ENCODE peak calls at places on chromosomes 7 and 10, in ten cellular contexts. One of them, this sample, is unnamed.

GRCh38 chr7:17132726-17133125 is 165.7 kb upstream of the AHR start:
- DNase-seq in astrocyte of the hippocampus: no peak
- DNase-seq in endothelial cell: no peak
- DNase-seq in nucleus accumbens: no peak
- DNase-seq in activated effector memory CD4-positive, alpha-beta T cell treated with Interleukin-2 at 50 U/mL for 16 hours: no peak
- DNase-seq in cardiac muscle cell: no peak
- DNase-seq in central memory CD4-positive, alpha-beta T cell: no peak
- DNase-seq in NCI-H1417 treated with DMSO at 0.1 percent for 48 hours: no peak
- DNase-seq in GM13977: no peak
- DNase-seq in posterior cingulate gyrus: no peak
- DNase-seq in this sample: no peak

GRCh38 chr10:117214401-117214800 is 17.1 kb downstream of the KCNK18 start:
- DNase-seq in astrocyte of the hippocampus: no peak
- DNase-seq in endothelial cell: no peak
- DNase-seq in nucleus accumbens: no peak
- DNase-seq in activated effector memory CD4-positive, alpha-beta T cell treated with Interleukin-2 at 50 U/mL for 16 hours: no peak
- DNase-seq in cardiac muscle cell: no peak
- DNase-seq in central memory CD4-positive, alpha-beta T cell: no peak
- DNase-seq in NCI-H1417 treated with DMSO at 0.1 percent for 48 hours: no peak
- DNase-seq in GM13977: no peak
- DNase-seq in posterior cingulate gyrus: no peak
- DNase-seq in this sample: no peak

GRCh38 chr7:1055084-1055450 is 10.7 kb downstream of the GPR146 start:
- DNase-seq in astrocyte of the hippocampus: peak
- DNase-seq in endothelial cell: no peak
- DNase-seq in nucleus accumbens: peak
- DNase-seq in activated effector memory CD4-positive, alpha-beta T cell treated with Interleukin-2 at 50 U/mL for 16 hours: peak
- DNase-seq in cardiac muscle cell: peak
- DNase-seq in central memory CD4-positive, alpha-beta T cell: peak
- DNase-seq in NCI-H1417 treated with DMSO at 0.1 percent for 48 hours: no peak
- DNase-seq in GM13977: no peak
- DNase-seq in posterior cingulate gyrus: peak
- DNase-seq in this sample: no peak

GRCh38 chr10:73398024-73398423 is 15.8 kb downstream of the ANXA7 start:
- DNase-seq in astrocyte of the hippocampus: no peak
- DNase-seq in endothelial cell: no peak
- DNase-seq in nucleus accumbens: no peak
- DNase-seq in activated effector memory CD4-positive, alpha-beta T cell treated with Interleukin-2 at 50 U/mL for 16 hours: no peak
- DNase-seq in cardiac muscle cell: no peak
- DNase-seq in central memory CD4-positive, alpha-beta T cell: no peak
- DNase-seq in NCI-H1417 treated with DMSO at 0.1 percent for 48 hours: no peak
- DNase-seq in GM13977: no peak
- DNase-seq in posterior cingulate gyrus: no peak
- DNase-seq in this sample: no peak

GRCh38 chr7:38822556-38822955 is 86.4 kb downstream of the VPS41 start:
- DNase-seq in astrocyte of the hippocampus: peak
- DNase-seq in endothelial cell: no peak
- DNase-seq in nucleus accumbens: no peak
- DNase-seq in activated effector memory CD4-positive, alpha-beta T cell treated with Interleukin-2 at 50 U/mL for 16 hours: no peak
- DNase-seq in cardiac muscle cell: no peak
- DNase-seq in central memory CD4-positive, alpha-beta T cell: no peak
- DNase-seq in NCI-H1417 treated with DMSO at 0.1 percent for 48 hours: no peak
- DNase-seq in GM13977: no peak
- DNase-seq in posterior cingulate gyrus: no peak
- DNase-seq in this sample: no peak

GRCh38 chr10:128130051-128130450 is 3.8 kb upstream of the MKI67 start:
- DNase-seq in astrocyte of the hippocampus: peak
- DNase-seq in endothelial cell: no peak
- DNase-seq in nucleus accumbens: no peak
- DNase-seq in activated effector memory CD4-positive, alpha-beta T cell treated with Interleukin-2 at 50 U/mL for 16 hours: no peak
- DNase-seq in cardiac muscle cell: peak
- DNase-seq in central memory CD4-positive, alpha-beta T cell: no peak
- DNase-seq in NCI-H1417 treated with DMSO at 0.1 percent for 48 hours: no peak
- DNase-seq in GM13977: no peak
- DNase-seq in posterior cingulate gyrus: no peak
- DNase-seq in this sample: peak

GRCh38 chr7:135761751-135762488 is 13.3 kb upstream of the FAM180A start:
- DNase-seq in astrocyte of the hippocampus: peak
- DNase-seq in endothelial cell: peak
- DNase-seq in nucleus accumbens: no peak
- DNase-seq in activated effector memory CD4-positive, alpha-beta T cell treated with Interleukin-2 at 50 U/mL for 16 hours: no peak
- DNase-seq in cardiac muscle cell: peak
- DNase-seq in central memory CD4-positive, alpha-beta T cell: no peak
- DNase-seq in NCI-H1417 treated with DMSO at 0.1 percent for 48 hours: no peak
- DNase-seq in GM13977: no peak
- DNase-seq in posterior cingulate gyrus: no peak
- DNase-seq in this sample: peak

GRCh38 chr7:108570146-108570755 is 577 bp downstream of the DNAJB9 start:
- DNase-seq in astrocyte of the hippocampus: peak
- DNase-seq in endothelial cell: peak
- DNase-seq in nucleus accumbens: peak
- DNase-seq in activated effector memory CD4-positive, alpha-beta T cell treated with Interleukin-2 at 50 U/mL for 16 hours: peak
- DNase-seq in cardiac muscle cell: peak
- DNase-seq in central memory CD4-positive, alpha-beta T cell: peak
- DNase-seq in NCI-H1417 treated with DMSO at 0.1 percent for 48 hours: no peak
- DNase-seq in GM13977: peak
- DNase-seq in posterior cingulate gyrus: peak
- DNase-seq in this sample: peak

GRCh38 chr7:47901542-47901941 is 46.7 kb downstream of the PKD1L1 start:
- DNase-seq in astrocyte of the hippocampus: peak
- DNase-seq in endothelial cell: no peak
- DNase-seq in nucleus accumbens: no peak
- DNase-seq in activated effector memory CD4-positive, alpha-beta T cell treated with Interleukin-2 at 50 U/mL for 16 hours: no peak
- DNase-seq in cardiac muscle cell: no peak
- DNase-seq in central memory CD4-positive, alpha-beta T cell: no peak
- DNase-seq in NCI-H1417 treated with DMSO at 0.1 percent for 48 hours: no peak
- DNase-seq in GM13977: no peak
- DNase-seq in posterior cingulate gyrus: no peak
- DNase-seq in this sample: peak

GRCh38 chr10:22846294-22846693 is 81.6 kb upstream of the ARMC3 start:
- DNase-seq in astrocyte of the hippocampus: no peak
- DNase-seq in endothelial cell: no peak
- DNase-seq in nucleus accumbens: no peak
- DNase-seq in activated effector memory CD4-positive, alpha-beta T cell treated with Interleukin-2 at 50 U/mL for 16 hours: no peak
- DNase-seq in cardiac muscle cell: no peak
- DNase-seq in central memory CD4-positive, alpha-beta T cell: no peak
- DNase-seq in NCI-H1417 treated with DMSO at 0.1 percent for 48 hours: no peak
- DNase-seq in GM13977: no peak
- DNase-seq in posterior cingulate gyrus: no peak
- DNase-seq in this sample: no peak

GRCh38 chr10:3264178-3264867 is 91.7 kb upstream of the PITRM1 start:
- DNase-seq in astrocyte of the hippocampus: no peak
- DNase-seq in endothelial cell: peak
- DNase-seq in nucleus accumbens: no peak
- DNase-seq in activated effector memory CD4-positive, alpha-beta T cell treated with Interleukin-2 at 50 U/mL for 16 hours: no peak
- DNase-seq in cardiac muscle cell: no peak
- DNase-seq in central memory CD4-positive, alpha-beta T cell: no peak
- DNase-seq in NCI-H1417 treated with DMSO at 0.1 percent for 48 hours: no peak
- DNase-seq in GM13977: no peak
- DNase-seq in posterior cingulate gyrus: no peak
- DNase-seq in this sample: no peak

GRCh38 chr7:81285142-81285871 is 366.5 kb upstream of the SEMA3C start:
- DNase-seq in astrocyte of the hippocampus: peak
- DNase-seq in endothelial cell: no peak
- DNase-seq in nucleus accumbens: no peak
- DNase-seq in activated effector memory CD4-positive, alpha-beta T cell treated with Interleukin-2 at 50 U/mL for 16 hours: no peak
- DNase-seq in cardiac muscle cell: peak
- DNase-seq in central memory CD4-positive, alpha-beta T cell: no peak
- DNase-seq in NCI-H1417 treated with DMSO at 0.1 percent for 48 hours: no peak
- DNase-seq in GM13977: no peak
- DNase-seq in posterior cingulate gyrus: no peak
- DNase-seq in this sample: no peak

GRCh38 chr7:2173184-2173827 is 59.4 kb downstream of the MAD1L1 start:
- DNase-seq in astrocyte of the hippocampus: no peak
- DNase-seq in endothelial cell: no peak
- DNase-seq in nucleus accumbens: no peak
- DNase-seq in activated effector memory CD4-positive, alpha-beta T cell treated with Interleukin-2 at 50 U/mL for 16 hours: no peak
- DNase-seq in cardiac muscle cell: no peak
- DNase-seq in central memory CD4-positive, alpha-beta T cell: no peak
- DNase-seq in NCI-H1417 treated with DMSO at 0.1 percent for 48 hours: no peak
- DNase-seq in GM13977: peak
- DNase-seq in posterior cingulate gyrus: no peak
- DNase-seq in this sample: no peak

GRCh38 chr10:102557569-102557968 is 53.8 kb downstream of the SUFU start:
- DNase-seq in astrocyte of the hippocampus: no peak
- DNase-seq in endothelial cell: no peak
- DNase-seq in nucleus accumbens: no peak
- DNase-seq in activated effector memory CD4-positive, alpha-beta T cell treated with Interleukin-2 at 50 U/mL for 16 hours: no peak
- DNase-seq in cardiac muscle cell: no peak
- DNase-seq in central memory CD4-positive, alpha-beta T cell: no peak
- DNase-seq in NCI-H1417 treated with DMSO at 0.1 percent for 48 hours: no peak
- DNase-seq in GM13977: no peak
- DNase-seq in posterior cingulate gyrus: no peak
- DNase-seq in this sample: no peak

GRCh38 chr7:143975617-143976016 is 21.0 kb downstream of the OR2F1 start:
- DNase-seq in astrocyte of the hippocampus: no peak
- DNase-seq in endothelial cell: no peak
- DNase-seq in nucleus accumbens: no peak
- DNase-seq in activated effector memory CD4-positive, alpha-beta T cell treated with Interleukin-2 at 50 U/mL for 16 hours: no peak
- DNase-seq in cardiac muscle cell: peak
- DNase-seq in central memory CD4-positive, alpha-beta T cell: no peak
- DNase-seq in NCI-H1417 treated with DMSO at 0.1 percent for 48 hours: no peak
- DNase-seq in GM13977: no peak
- DNase-seq in posterior cingulate gyrus: no peak
- DNase-seq in this sample: no peak

GRCh38 chr7:77330169-77330882 is 85.8 kb downstream of the GSAP start:
- DNase-seq in astrocyte of the hippocampus: no peak
- DNase-seq in endothelial cell: no peak
- DNase-seq in nucleus accumbens: no peak
- DNase-seq in activated effector memory CD4-positive, alpha-beta T cell treated with Interleukin-2 at 50 U/mL for 16 hours: no peak
- DNase-seq in cardiac muscle cell: peak
- DNase-seq in central memory CD4-positive, alpha-beta T cell: no peak
- DNase-seq in NCI-H1417 treated with DMSO at 0.1 percent for 48 hours: no peak
- DNase-seq in GM13977: peak
- DNase-seq in posterior cingulate gyrus: no peak
- DNase-seq in this sample: no peak

GRCh38 chr10:32954080-32954479 is 4.0 kb downstream of the ITGB1 start:
- DNase-seq in astrocyte of the hippocampus: peak
- DNase-seq in endothelial cell: no peak
- DNase-seq in nucleus accumbens: no peak
- DNase-seq in activated effector memory CD4-positive, alpha-beta T cell treated with Interleukin-2 at 50 U/mL for 16 hours: no peak
- DNase-seq in cardiac muscle cell: no peak
- DNase-seq in central memory CD4-positive, alpha-beta T cell: no peak
- DNase-seq in NCI-H1417 treated with DMSO at 0.1 percent for 48 hours: no peak
- DNase-seq in GM13977: no peak
- DNase-seq in posterior cingulate gyrus: no peak
- DNase-seq in this sample: no peak

GRCh38 chr7:149753370-149754233 is 19.8 kb downstream of the ZNF467 start:
- DNase-seq in astrocyte of the hippocampus: peak
- DNase-seq in endothelial cell: peak
- DNase-seq in nucleus accumbens: no peak
- DNase-seq in activated effector memory CD4-positive, alpha-beta T cell treated with Interleukin-2 at 50 U/mL for 16 hours: no peak
- DNase-seq in cardiac muscle cell: peak
- DNase-seq in central memory CD4-positive, alpha-beta T cell: no peak
- DNase-seq in NCI-H1417 treated with DMSO at 0.1 percent for 48 hours: no peak
- DNase-seq in GM13977: no peak
- DNase-seq in posterior cingulate gyrus: peak
- DNase-seq in this sample: peak

GRCh38 chr10:79142064-79142491 is 73.3 kb downstream of the ZMIZ1 start:
- DNase-seq in astrocyte of the hippocampus: peak
- DNase-seq in endothelial cell: no peak
- DNase-seq in nucleus accumbens: no peak
- DNase-seq in activated effector memory CD4-positive, alpha-beta T cell treated with Interleukin-2 at 50 U/mL for 16 hours: no peak
- DNase-seq in cardiac muscle cell: peak
- DNase-seq in central memory CD4-positive, alpha-beta T cell: no peak
- DNase-seq in NCI-H1417 treated with DMSO at 0.1 percent for 48 hours: no peak
- DNase-seq in GM13977: no peak
- DNase-seq in posterior cingulate gyrus: no peak
- DNase-seq in this sample: peak

GRCh38 chr10:19119191-19119590 is 70.6 kb downstream of the MALRD1 start:
- DNase-seq in astrocyte of the hippocampus: peak
- DNase-seq in endothelial cell: no peak
- DNase-seq in nucleus accumbens: no peak
- DNase-seq in activated effector memory CD4-positive, alpha-beta T cell treated with Interleukin-2 at 50 U/mL for 16 hours: no peak
- DNase-seq in cardiac muscle cell: no peak
- DNase-seq in central memory CD4-positive, alpha-beta T cell: no peak
- DNase-seq in NCI-H1417 treated with DMSO at 0.1 percent for 48 hours: no peak
- DNase-seq in GM13977: no peak
- DNase-seq in posterior cingulate gyrus: no peak
- DNase-seq in this sample: no peak

GRCh38 chr7:136857573-136857972 is 10.9 kb upstream of the CHRM2 start:
- DNase-seq in astrocyte of the hippocampus: peak
- DNase-seq in endothelial cell: no peak
- DNase-seq in nucleus accumbens: no peak
- DNase-seq in activated effector memory CD4-positive, alpha-beta T cell treated with Interleukin-2 at 50 U/mL for 16 hours: no peak
- DNase-seq in cardiac muscle cell: peak
- DNase-seq in central memory CD4-positive, alpha-beta T cell: no peak
- DNase-seq in NCI-H1417 treated with DMSO at 0.1 percent for 48 hours: no peak
- DNase-seq in GM13977: no peak
- DNase-seq in posterior cingulate gyrus: no peak
- DNase-seq in this sample: peak

GRCh38 chr7:156442503-156442902 is 198.1 kb upstream of the RNF32 start:
- DNase-seq in astrocyte of the hippocampus: no peak
- DNase-seq in endothelial cell: no peak
- DNase-seq in nucleus accumbens: no peak
- DNase-seq in activated effector memory CD4-positive, alpha-beta T cell treated with Interleukin-2 at 50 U/mL for 16 hours: no peak
- DNase-seq in cardiac muscle cell: no peak
- DNase-seq in central memory CD4-positive, alpha-beta T cell: no peak
- DNase-seq in NCI-H1417 treated with DMSO at 0.1 percent for 48 hours: no peak
- DNase-seq in GM13977: no peak
- DNase-seq in posterior cingulate gyrus: no peak
- DNase-seq in this sample: no peak

GRCh38 chr10:70376436-70377378 is 5.7 kb downstream of the LRRC20 start:
- DNase-seq in astrocyte of the hippocampus: peak
- DNase-seq in endothelial cell: no peak
- DNase-seq in nucleus accumbens: no peak
- DNase-seq in activated effector memory CD4-positive, alpha-beta T cell treated with Interleukin-2 at 50 U/mL for 16 hours: no peak
- DNase-seq in cardiac muscle cell: no peak
- DNase-seq in central memory CD4-positive, alpha-beta T cell: no peak
- DNase-seq in NCI-H1417 treated with DMSO at 0.1 percent for 48 hours: no peak
- DNase-seq in GM13977: no peak
- DNase-seq in posterior cingulate gyrus: no peak
- DNase-seq in this sample: no peak

GRCh38 chr7:30238721-30239441 is 45.5 kb upstream of the ZNRF2 start:
- DNase-seq in astrocyte of the hippocampus: peak
- DNase-seq in endothelial cell: no peak
- DNase-seq in nucleus accumbens: no peak
- DNase-seq in activated effector memory CD4-positive, alpha-beta T cell treated with Interleukin-2 at 50 U/mL for 16 hours: no peak
- DNase-seq in cardiac muscle cell: peak
- DNase-seq in central memory CD4-positive, alpha-beta T cell: no peak
- DNase-seq in NCI-H1417 treated with DMSO at 0.1 percent for 48 hours: peak
- DNase-seq in GM13977: peak
- DNase-seq in posterior cingulate gyrus: peak
- DNase-seq in this sample: peak

GRCh38 chr7:74010407-74010806 is 17.6 kb upstream of the ELN start:
- DNase-seq in astrocyte of the hippocampus: peak
- DNase-seq in endothelial cell: no peak
- DNase-seq in nucleus accumbens: no peak
- DNase-seq in activated effector memory CD4-positive, alpha-beta T cell treated with Interleukin-2 at 50 U/mL for 16 hours: no peak
- DNase-seq in cardiac muscle cell: no peak
- DNase-seq in central memory CD4-positive, alpha-beta T cell: no peak
- DNase-seq in NCI-H1417 treated with DMSO at 0.1 percent for 48 hours: no peak
- DNase-seq in GM13977: no peak
- DNase-seq in posterior cingulate gyrus: no peak
- DNase-seq in this sample: no peak

GRCh38 chr10:76632158-76633051 is 1005.2 kb downstream of the KCNMA1 start:
- DNase-seq in astrocyte of the hippocampus: peak
- DNase-seq in endothelial cell: peak
- DNase-seq in nucleus accumbens: no peak
- DNase-seq in activated effector memory CD4-positive, alpha-beta T cell treated with Interleukin-2 at 50 U/mL for 16 hours: no peak
- DNase-seq in cardiac muscle cell: no peak
- DNase-seq in central memory CD4-positive, alpha-beta T cell: no peak
- DNase-seq in NCI-H1417 treated with DMSO at 0.1 percent for 48 hours: peak
- DNase-seq in GM13977: no peak
- DNase-seq in posterior cingulate gyrus: no peak
- DNase-seq in this sample: no peak

GRCh38 chr10:117412469-117413005 is 37.3 kb upstream of the PDZD8 start:
- DNase-seq in astrocyte of the hippocampus: no peak
- DNase-seq in endothelial cell: no peak
- DNase-seq in nucleus accumbens: no peak
- DNase-seq in activated effector memory CD4-positive, alpha-beta T cell treated with Interleukin-2 at 50 U/mL for 16 hours: no peak
- DNase-seq in cardiac muscle cell: no peak
- DNase-seq in central memory CD4-positive, alpha-beta T cell: no peak
- DNase-seq in NCI-H1417 treated with DMSO at 0.1 percent for 48 hours: no peak
- DNase-seq in GM13977: no peak
- DNase-seq in posterior cingulate gyrus: no peak
- DNase-seq in this sample: no peak

GRCh38 chr7:44808914-44809393 is 12.5 kb downstream of the PPIA start:
- DNase-seq in astrocyte of the hippocampus: no peak
- DNase-seq in endothelial cell: no peak
- DNase-seq in nucleus accumbens: no peak
- DNase-seq in activated effector memory CD4-positive, alpha-beta T cell treated with Interleukin-2 at 50 U/mL for 16 hours: no peak
- DNase-seq in cardiac muscle cell: no peak
- DNase-seq in central memory CD4-positive, alpha-beta T cell: no peak
- DNase-seq in NCI-H1417 treated with DMSO at 0.1 percent for 48 hours: no peak
- DNase-seq in GM13977: no peak
- DNase-seq in posterior cingulate gyrus: no peak
- DNase-seq in this sample: no peak

This sample was measured in GM03348.